ENCODE peak calls at places on chromosomes 3 and 15, in four cellular contexts. Q is HepG2, O is PC-3, X is GM12878. K is an unnamed sample.

GRCh38 chr3:171679011-171679492 is 131.2 kb downstream of the PLD1 start:
- DNase-seq in Q (peak; percentile 62), O (no peak), X (no peak), K (no peak)

GRCh38 chr3:127077506-127078064 is 94.7 kb downstream of the PLXNA1 start:
- DNase-seq in Q (no peak), O (no peak), X (no peak), K (no peak)

GRCh38 chr3:120470870-120471269 is 20.1 kb upstream of the FSTL1 start:
- DNase-seq in Q (no peak), O (no peak), X (no peak), K (no peak)

GRCh38 chr3:176795897-176796296 is 401.4 kb downstream of the TBL1XR1 start:
- DNase-seq in Q (no peak), O (no peak), X (no peak), K (peak; percentile 34)

GRCh38 chr15:38991126-38991525 is 426.5 kb upstream of the RASGRP1 start:
- DNase-seq in Q (peak; percentile 13), O (peak; percentile 58), X (no peak), K (peak; percentile 52)

GRCh38 chr15:59250249-59250648 is 43.6 kb downstream of the LDHAL6B start:
- DNase-seq in Q (no peak), O (no peak), X (no peak), K (no peak)

GRCh38 chr3:85875589-85875988 is 916.8 kb downstream of the CADM2 start:
- DNase-seq in Q (no peak), O (no peak), X (no peak), K (no peak)

GRCh38 chr3:151452814-151453213 is 8.0 kb downstream of the IGSF10 start:
- DNase-seq in Q (no peak), O (no peak), X (no peak), K (no peak)

GRCh38 chr15:78321041-78321570 is 19.0 kb upstream of the CRABP1 start:
- DNase-seq in Q (no peak), O (no peak), X (no peak), K (no peak)

GRCh38 chr3:130462089-130462488 is 54.9 kb upstream of the COL6A6 start:
- DNase-seq in Q (no peak), O (no peak), X (no peak), K (no peak)

GRCh38 chr3:124634210-124635168 is 95.8 kb upstream of the UMPS start:
- DNase-seq in Q (peak; percentile 79), O (no peak), X (no peak), K (no peak)

GRCh38 chr3:147388395-147389264 is 17.7 kb downstream of the ZIC4 start:
- DNase-seq in Q (no peak), O (no peak), X (no peak), K (no peak)

GRCh38 chr3:73225161-73225861 is 163.9 kb downstream of the EBLN2 start:
- DNase-seq in Q (no peak), O (no peak), X (no peak), K (no peak)

GRCh38 chr3:133574260-133574881 is 885 bp downstream of the CDV3 start:
- DNase-seq in Q (peak; percentile 44), O (peak; percentile 26), X (peak; percentile 58), K (peak; percentile 88)

GRCh38 chr3:43726511-43726910 is 35.8 kb downstream of the ABHD5 start:
- DNase-seq in Q (no peak), O (no peak), X (no peak), K (peak; percentile 37)

GRCh38 chr3:197029511-197030167 is at the start of gene MELTF:
- DNase-seq in Q (peak; percentile 27), O (peak; percentile 75), X (no peak), K (peak; percentile 68)

GRCh38 chr3:151770941-151771340 is 37.2 kb downstream of the AADACL2 start:
- DNase-seq in Q (peak; percentile 88), O (peak; percentile 21), X (no peak), K (peak; percentile 72)

GRCh38 chr15:89662893-89663673 is 7.8 kb upstream of the KIF7 start:
- DNase-seq in Q (no peak), O (peak; percentile 93), X (no peak), K (peak; percentile 83)

GRCh38 chr3:194087995-194088841 is 47.7 kb upstream of the HES1 start:
- DNase-seq in Q (no peak), O (no peak), X (no peak), K (no peak)

GRCh38 chr3:13189639-13190375 is 116.6 kb upstream of the IQSEC1 start:
- DNase-seq in Q (peak; percentile 90), O (peak; percentile 84), X (no peak), K (peak; percentile 37)

GRCh38 chr3:129311054-129311902 is 32.6 kb downstream of the HMCES start:
- DNase-seq in Q (no peak), O (no peak), X (no peak), K (no peak)

GRCh38 chr3:128416578-128417150 is 50.0 kb downstream of the DNAJB8 start:
- DNase-seq in Q (peak; percentile 78), O (peak; percentile 77), X (no peak), K (peak; percentile 56)

GRCh38 chr3:48561045-48561736 is 2.4 kb downstream of the UCN2 start:
- DNase-seq in Q (peak; percentile 71), O (no peak), X (no peak), K (peak; percentile 57)

GRCh38 chr3:174126990-174127758 is 729.6 kb downstream of the NLGN1 start:
- DNase-seq in Q (no peak), O (peak; percentile 73), X (no peak), K (no peak)

GRCh38 chr3:123064506-123064905 is 2.3 kb upstream of the PDIA5 start:
- DNase-seq in Q (no peak), O (no peak), X (no peak), K (no peak)

GRCh38 chr3:136819784-136820640 is 1.1 kb downstream of the SLC35G2 start:
- DNase-seq in Q (peak; percentile 34), O (peak; percentile 19), X (no peak), K (peak; percentile 75)

GRCh38 chr3:4996771-4997291 is 17.6 kb downstream of the BHLHE40 start:
- DNase-seq in Q (no peak), O (no peak), X (no peak), K (no peak)

GRCh38 chr3:173708191-173708590 is 310.6 kb downstream of the NLGN1 start:
- DNase-seq in Q (no peak), O (no peak), X (no peak), K (no peak)

GRCh38 chr3:49260711-49261357 is 16.2 kb downstream of the C3orf62 start:
- DNase-seq in Q (peak; percentile 36), O (no peak), X (no peak), K (no peak)

GRCh38 chr3:111326144-111326995 is 215.6 kb upstream of the CD96 start:
- DNase-seq in Q (no peak), O (peak; percentile 39), X (no peak), K (peak; percentile 74)

GRCh38 chr15:68442041-68442440 is 10.1 kb upstream of the ITGA11 start:
- DNase-seq in Q (no peak), O (no peak), X (no peak), K (no peak)

GRCh38 chr15:75185271-75186029 is 16.2 kb upstream of the C15orf39 start:
- DNase-seq in Q (no peak), O (no peak), X (no peak), K (no peak)

GRCh38 chr3:43670635-43671522 is 19.9 kb upstream of the ABHD5 start:
- DNase-seq in Q (no peak), O (no peak), X (no peak), K (no peak)

DNA sequence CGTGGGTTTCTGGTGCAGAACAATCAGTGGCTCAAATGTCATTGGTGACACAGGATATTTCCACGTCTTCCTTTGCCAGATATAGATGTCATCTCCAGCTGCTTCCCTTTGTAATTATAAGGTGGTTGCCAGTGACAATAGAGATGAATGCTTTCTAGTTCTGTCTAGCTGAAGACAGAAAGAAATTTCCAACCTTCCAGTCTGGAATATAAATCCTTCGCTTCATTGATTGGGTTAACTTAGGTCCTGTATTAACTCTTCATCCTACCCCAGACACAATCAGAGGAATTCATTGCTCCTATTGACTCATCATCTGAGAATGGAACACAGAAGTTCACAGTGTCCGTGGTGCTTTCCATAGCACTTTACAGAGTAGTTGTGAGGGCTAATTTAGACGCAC is 241.3 kb downstream of the NFKBIZ start:
- DNase-seq in Q (no peak), O (peak; percentile 41), X (no peak), K (no peak)
- H3K9ac ChIP-seq in Q (no peak overlapping the region), O (peak overlapping the region; percentile 86), X (no peak overlapping the region), K (no peak overlapping the region)

DNA sequence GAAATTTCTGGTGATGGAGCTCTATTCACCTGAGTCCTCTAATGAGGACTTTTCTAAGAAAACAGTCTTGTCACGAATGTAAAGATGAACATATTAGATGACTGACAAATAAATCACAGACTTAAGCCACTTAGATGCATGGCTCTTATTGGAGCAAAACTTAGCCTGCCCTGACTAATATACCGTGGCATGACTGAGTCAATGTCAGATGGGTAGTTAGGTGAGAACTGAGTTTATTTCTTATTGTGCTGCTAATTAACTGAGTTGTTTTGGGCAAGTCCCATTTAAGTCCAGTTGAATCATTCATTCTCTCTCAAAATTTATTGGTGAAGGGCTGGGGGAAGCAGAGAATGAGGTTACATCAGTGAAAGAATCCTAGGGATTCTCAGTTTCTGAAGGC is 459.8 kb downstream of the MCTP2 start:
- DNase-seq in Q (no peak), O (no peak), X (no peak), K (no peak)
- H3K36me3 ChIP-seq in Q (no peaks in the 10 kb centered on the region), O (no peaks in the 10 kb centered on the region), X (no peaks in the 10 kb centered on the region), K (no peaks in the 10 kb centered on the region)

GRCh38 chr3:15360786-15361493 is 28.6 kb upstream of the SH3BP5 start:
- DNase-seq in Q (no peak), O (no peak), X (no peak), K (peak; percentile 83)
- H3K4me3 ChIP-seq in Q (no peak overlapping the region), O (no peak overlapping the region), X (peak overlapping the region; percentile 31), K (peak overlapping the region; percentile 45)

GRCh38 chr3:33277193-33277882 is at the start of gene FBXL2:
- DNase-seq in Q (peak; percentile 75), O (peak; percentile 87), X (no peak), K (peak; percentile 93)
- H3K9ac ChIP-seq in Q (peak within 1 kb of the TSS; percentile 67), O (peak within 1 kb of the TSS; percentile 82), X (no peak within 1 kb of the TSS), K (peak within 1 kb of the TSS; percentile 83)

GRCh38 chr15:67114846-67115521 is 49.6 kb downstream of the SMAD3 start:
- DNase-seq in Q (no peak), O (peak; percentile 31), X (no peak), K (no peak)
- H3K36me3 ChIP-seq in Q (no peaks in the 10 kb centered on the region), O (peaks cover 46% of the 10 kb centered on the region), X (no peaks in the 10 kb centered on the region), K (no peaks in the 10 kb centered on the region)

GRCh38 chr3:59127071-59127470 is 77.2 kb upstream of the CFAP20DC start:
- DNase-seq in Q (no peak), O (peak; percentile 77), X (no peak), K (peak; percentile 88)
- H3K4me3 ChIP-seq in Q (no peak overlapping the region), O (no peak overlapping the region), X (no peak overlapping the region), K (no peak overlapping the region)

K was measured in adipocyte.